ENCODE peak calls at places on chromosome 15, in six cellular contexts. M, J, Z, I, S and D are unnamed samples. For H3K4me1 and H3K36me3, the result is how much of the 10 kb centered on the place peaks cover.

GRCh38 chr15:83475551-83475950 is 28.4 kb downstream of the SH3GL3 start:
- DNase-seq in I (no peak), Z (no peak), J (no peak), S (no peak), M (no peak), D (no peak)

GRCh38 chr15:41482478-41482877 is 11.2 kb upstream of the ITPKA start:
- DNase-seq in M (no peak), Z (no peak), J (no peak), S (no peak), I (no peak), D (no peak)

GRCh38 chr15:74777769-74778598 is 3.9 kb upstream of the CSK start:
- DNase-seq in J (no peak), Z (no peak), I (no peak), S (no peak), M (no peak), D (no peak)

GRCh38 chr15:58424722-58425121 is 7.1 kb upstream of the LIPC start:
- DNase-seq in M (no peak), S (no peak), I (no peak), Z (no peak), J (no peak), D (no peak)

GRCh38 chr15:31489801-31490646 is 163.4 kb downstream of the KLF13 start:
- DNase-seq in S (no peak), Z (peak), J (no peak), M (no peak), I (no peak), D (peak)

GRCh38 chr15:78301326-78301725 is 1.9 kb upstream of the SKIC8 start:
- DNase-seq in M (no peak), Z (no peak), I (no peak), S (no peak), J (no peak), D (no peak)

GRCh38 chr15:43126358-43126757 is 7.0 kb upstream of the TMEM62 start:
- DNase-seq in J (no peak), Z (no peak), M (no peak), S (no peak), I (no peak), D (no peak)

GRCh38 chr15:90677807-90678790 is 39.0 kb upstream of the BLM start:
- DNase-seq in I (no peak), M (no peak), J (no peak), S (no peak), Z (no peak), D (no peak)

GRCh38 chr15:78716651-78717050 is 75.6 kb upstream of the CHRNB4 start:
- DNase-seq in S (no peak), Z (no peak), J (no peak), I (no peak), M (no peak), D (no peak)

GRCh38 chr15:52527898-52528464 is 699 bp downstream of the MYO5A start:
- DNase-seq in J (no peak), M (peak), Z (no peak), I (no peak), S (peak), D (peak)

GRCh38 chr15:33126559-33127290 is 67.8 kb downstream of the FMN1 start:
- DNase-seq in I (peak), J (peak), M (peak), S (peak), Z (peak), D (peak)

GRCh38 chr15:81859737-81860516 is 185.9 kb downstream of the MEX3B start:
- DNase-seq in I (no peak), S (no peak), J (no peak), Z (no peak), M (no peak), D (no peak)

GRCh38 chr15:81858136-81858535 is 187.7 kb downstream of the MEX3B start:
- DNase-seq in M (no peak), I (no peak), J (no peak), Z (no peak), S (no peak), D (no peak)

GRCh38 chr15:81863157-81863556 is 182.7 kb downstream of the MEX3B start:
- DNase-seq in S (no peak), J (no peak), Z (no peak), M (no peak), I (no peak), D (no peak)

GRCh38 chr15:81856627-81857026 is 189.2 kb downstream of the MEX3B start:
- DNase-seq in J (no peak), I (no peak), M (no peak), S (no peak), Z (no peak), D (no peak)

DNA sequence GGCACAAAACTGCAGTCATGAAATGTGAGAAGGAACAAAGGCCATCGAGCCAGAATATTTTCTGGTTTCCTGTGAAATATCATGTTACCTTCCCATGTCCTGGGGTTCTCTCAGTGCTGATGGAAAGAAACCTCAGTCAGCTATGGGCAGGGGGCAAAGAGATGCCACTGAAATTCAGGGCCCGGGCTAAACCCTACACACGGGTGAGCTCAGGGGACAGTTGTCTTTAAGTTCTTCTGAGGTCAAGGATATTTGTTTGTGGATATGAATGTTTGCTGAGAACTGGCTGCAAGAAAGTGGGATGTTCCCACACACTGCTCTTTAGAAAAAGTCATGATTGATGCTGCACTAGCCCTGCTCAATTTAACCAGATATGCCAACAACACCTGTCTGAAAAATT is 187.2 kb downstream of the MEX3B start:
- DNase-seq in S (no peak), Z (no peak), M (no peak), I (no peak), J (no peak), D (no peak)
- H3K4me1 ChIP-seq in S (under half), Z (under half), M (under half), I (under half), J (under half), D (under half)

DNA sequence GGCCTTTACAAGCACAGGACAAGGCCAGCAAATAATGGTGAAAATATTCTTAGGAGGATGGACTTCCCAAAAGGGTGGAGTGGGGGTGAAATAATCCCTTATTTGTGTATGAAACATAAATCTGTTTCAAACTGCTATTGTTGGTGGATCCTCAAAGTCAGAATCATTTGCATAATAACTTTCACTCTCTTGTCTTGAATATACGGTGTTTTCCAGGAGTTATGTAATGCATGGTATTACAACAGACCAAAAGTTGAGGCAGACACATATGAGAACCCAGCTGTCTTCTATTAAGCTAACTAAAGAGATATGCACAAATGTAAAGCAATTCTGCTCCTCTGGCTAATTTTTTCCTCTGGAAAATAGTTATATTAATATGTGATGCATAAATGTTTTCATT is 57.7 kb downstream of the PRTG start:
- DNase-seq in M (no peak), S (no peak), J (no peak), I (no peak), Z (no peak), D (no peak)
- H3K4me3 ChIP-seq in M (no peak), S (no peak), J (no peak), I (no peak), Z (no peak), D (no peak)

GRCh38 chr15:63243776-63244175 is 33.6 kb upstream of the APH1B start:
- DNase-seq in J (no peak), M (no peak), S (no peak), Z (peak), I (no peak), D (no peak)

GRCh38 chr15:63244399-63244798 is 33.0 kb upstream of the APH1B start:
- DNase-seq in J (no peak), Z (no peak), M (no peak), S (no peak), I (no peak), D (no peak)

GRCh38 chr15:63244976-63245645 is 32.3 kb upstream of the APH1B start:
- DNase-seq in J (no peak), M (no peak), I (no peak), S (no peak), Z (no peak), D (no peak)

GRCh38 chr15:63250312-63250965 is 27.0 kb upstream of the APH1B start:
- DNase-seq in I (no peak), S (no peak), J (peak), M (no peak), Z (no peak), D (no peak)

GRCh38 chr15:63246691-63247464 is 30.5 kb upstream of the APH1B start:
- DNase-seq in M (no peak), S (no peak), I (no peak), Z (no peak), J (no peak), D (no peak)
- H3K36me3 ChIP-seq in M (under half), S (under half), I (under half), Z (half or more), J (under half), D (under half)

GRCh38 chr15:64634576-64635485 is 140.6 kb downstream of the RBPMS2 start:
- DNase-seq in M (no peak), J (peak), Z (no peak), S (no peak), I (no peak), D (peak)

GRCh38 chr15:64636101-64636500 is 139.3 kb downstream of the RBPMS2 start:
- DNase-seq in J (no peak), I (no peak), Z (no peak), S (no peak), M (no peak), D (no peak)

GRCh38 chr15:64635486-64635815 is 139.9 kb downstream of the RBPMS2 start:
- DNase-seq in J (no peak), I (no peak), Z (peak), M (peak), S (no peak), D (peak)

GRCh38 chr15:64636541-64636940 is 138.8 kb downstream of the RBPMS2 start:
- DNase-seq in J (no peak), M (no peak), Z (no peak), I (no peak), S (no peak), D (no peak)

GRCh38 chr15:64637412-64637811 is 138.0 kb downstream of the RBPMS2 start:
- DNase-seq in Z (no peak), I (no peak), J (no peak), S (no peak), M (no peak), D (no peak)
- H3K4me1 ChIP-seq in Z (under half), I (under half), J (under half), S (under half), M (under half), D (under half)

GRCh38 chr15:66705277-66705927 is 3.4 kb downstream of the SMAD6 start:
- DNase-seq in Z (no peak), M (no peak), J (no peak), I (no peak), S (no peak), D (no peak)

GRCh38 chr15:66703540-66703941 is 1.5 kb downstream of the SMAD6 start:
- DNase-seq in J (no peak), M (peak), S (peak), I (no peak), Z (no peak), D (peak)

GRCh38 chr15:66706225-66706732 is 4.2 kb downstream of the SMAD6 start:
- DNase-seq in Z (peak), S (no peak), J (no peak), M (peak), I (no peak), D (peak)

GRCh38 chr15:66704019-66704782 is 2.2 kb downstream of the SMAD6 start:
- DNase-seq in S (no peak), M (no peak), J (no peak), Z (no peak), I (no peak), D (no peak)

GRCh38 chr15:66704783-66705113 is 2.7 kb downstream of the SMAD6 start:
- DNase-seq in Z (no peak), M (no peak), S (no peak), J (no peak), I (no peak), D (no peak)
- H3K4me3 ChIP-seq in Z (no peak), M (peak), S (peak), J (peak), I (peak), D (peak)

GRCh38 chr15:88907111-88907510 is 6.1 kb downstream of the MFGE8 start:
- DNase-seq in M (no peak), J (no peak), I (no peak), Z (no peak), S (no peak), D (no peak)

GRCh38 chr15:88905576-88905975 is 7.6 kb downstream of the MFGE8 start:
- DNase-seq in M (no peak), I (no peak), J (no peak), S (no peak), Z (no peak), D (no peak)

GRCh38 chr15:88906551-88906950 is 6.6 kb downstream of the MFGE8 start:
- DNase-seq in I (no peak), S (no peak), Z (no peak), J (no peak), M (no peak), D (no peak)

GRCh38 chr15:88904808-88905327 is 8.3 kb downstream of the MFGE8 start:
- DNase-seq in S (peak), I (no peak), J (peak), M (peak), Z (peak), D (peak)

GRCh38 chr15:88906130-88906529 is 7.0 kb downstream of the MFGE8 start:
- DNase-seq in J (no peak), S (no peak), Z (no peak), I (no peak), M (no peak), D (no peak)
- H3K36me3 ChIP-seq in J (half or more), S (under half), Z (half or more), I (half or more), M (under half), D (under half)

DNA sequence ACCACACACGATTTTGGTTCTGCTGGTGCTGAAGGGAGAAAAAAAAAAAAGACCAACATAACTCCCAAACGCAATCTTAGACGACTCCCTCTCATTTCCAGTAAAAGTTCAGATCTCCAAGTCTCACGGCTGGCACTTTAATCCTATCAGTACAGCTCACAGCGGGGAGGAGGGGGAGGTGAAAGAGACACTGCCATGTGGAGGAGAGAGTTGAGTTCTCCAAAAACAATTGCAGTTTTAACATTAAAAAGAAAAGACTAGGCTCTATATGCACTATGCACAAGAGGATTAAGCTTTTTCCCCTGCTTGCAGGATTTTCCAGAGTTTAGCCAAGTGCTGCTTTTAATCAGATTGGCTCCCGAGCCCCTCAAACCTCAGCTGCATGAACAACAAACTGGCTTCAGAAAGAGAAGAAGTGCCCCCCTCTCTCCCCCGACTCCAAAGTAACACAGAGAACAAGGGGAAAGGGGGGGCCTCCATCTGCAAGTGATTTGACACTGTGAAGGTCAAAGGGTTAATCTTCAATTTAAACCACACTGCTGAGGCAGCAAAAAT is 16.7 kb downstream of the BMF start:
- DNase-seq in S (no peak), J (no peak), Z (no peak), M (no peak), I (no peak), D (no peak)
- H3K4me1 ChIP-seq in S (half or more), J (half or more), Z (under half), M (half or more), I (half or more), D (under half)

GRCh38 chr15:80339601-80340000 is 64.6 kb upstream of the ARNT2 start:
- DNase-seq in M (no peak), I (no peak), J (no peak), S (no peak), Z (no peak), D (no peak)
- H3K4me3 ChIP-seq in M (no peak), I (no peak), J (no peak), S (no peak), Z (no peak), D (no peak)

GRCh38 chr15:67185621-67186225 is 68.7 kb downstream of the AAGAB start:
- DNase-seq in M (no peak), I (no peak), S (peak), Z (no peak), J (no peak), D (no peak)

GRCh38 chr15:67186226-67186649 is 68.2 kb downstream of the AAGAB start:
- DNase-seq in I (no peak), Z (no peak), S (peak), M (peak), J (no peak), D (no peak)

GRCh38 chr15:67186688-67187087 is 67.8 kb downstream of the AAGAB start:
- DNase-seq in Z (no peak), M (no peak), I (no peak), J (no peak), S (no peak), D (no peak)

GRCh38 chr15:67188551-67189218 is 65.8 kb downstream of the AAGAB start:
- DNase-seq in Z (no peak), I (no peak), S (no peak), J (no peak), M (peak), D (peak)

DNA sequence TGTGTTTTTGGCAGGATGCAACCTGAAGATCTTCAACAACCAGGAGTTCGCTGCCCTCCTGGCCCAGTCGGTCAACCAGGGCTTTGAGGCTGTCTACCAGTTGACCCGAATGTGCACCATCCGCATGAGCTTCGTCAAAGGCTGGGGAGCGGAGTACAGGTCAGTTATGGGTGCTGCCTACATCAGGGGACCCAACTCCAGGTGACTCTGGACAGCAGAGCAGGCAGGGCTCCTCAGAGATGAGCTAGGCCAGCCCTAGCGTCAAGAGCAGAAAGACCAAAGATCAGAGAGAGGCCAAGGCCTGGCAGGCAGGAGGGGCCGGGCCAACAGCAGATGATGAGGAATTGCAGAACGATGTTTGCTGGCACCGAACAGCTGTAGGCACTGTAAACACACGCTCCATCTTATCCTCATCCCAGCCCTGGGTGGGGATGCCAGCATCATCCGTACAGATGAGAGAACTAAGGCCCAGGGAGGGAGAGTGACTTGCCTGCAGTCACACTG is 67.1 kb downstream of the AAGAB start:
- DNase-seq in Z (no peak), S (no peak), I (no peak), J (no peak), M (no peak), D (no peak)
- H3K36me3 ChIP-seq in Z (half or more), S (under half), I (half or more), J (half or more), M (under half), D (under half)

DNA sequence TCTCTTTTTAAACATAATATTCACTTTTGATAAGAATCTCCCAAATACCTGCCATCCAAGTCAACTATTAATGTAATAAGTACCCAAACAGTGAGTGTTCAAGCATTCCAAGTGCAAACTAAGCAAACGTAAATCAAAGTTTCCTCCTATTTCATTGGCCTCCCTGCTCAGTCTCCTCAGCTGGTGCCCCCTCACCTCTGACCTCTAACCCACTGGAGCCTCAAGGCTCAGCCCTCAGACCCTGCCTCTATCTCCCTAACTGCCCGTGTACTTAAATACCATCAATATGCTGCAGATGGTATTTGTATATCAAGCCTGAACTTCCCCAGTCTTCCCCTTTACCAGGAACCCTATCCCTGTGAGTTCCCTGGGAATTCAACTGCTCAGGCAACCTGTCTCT is 31.8 kb downstream of the CHSY1 start:
- DNase-seq in Z (no peak), S (no peak), J (no peak), M (no peak), I (no peak), D (no peak)
- H3K4me1 ChIP-seq in Z (under half), S (under half), J (under half), M (under half), I (half or more), D (under half)